ENCODE peak calls at places on chromosomes 13 and 19, in nine cellular contexts. G is AG04450, D is heart right ventricle, W is fibroblast of lung, N is OCI-LY7, Z is esophagus muscularis mucosa, T is thyroid gland, A is body of pancreas, H is neuronal stem cell. R is an unnamed sample.

GRCh38 chr19:40778865-40779284 is 828 bp downstream of the RAB4B start:
- DNase-seq in G (no peak), D (no peak), W (no peak), N (no peak), Z (no peak), T (no peak), A (no peak), H (no peak), R (no peak)

GRCh38 chr13:37065893-37066526 is 6.5 kb upstream of the SUPT20H start:
- DNase-seq in G (no peak), D (no peak), W (no peak), N (peak), Z (no peak), T (no peak), A (no peak), H (no peak), R (no peak)

GRCh38 chr13:39612023-39612637 is 9.1 kb upstream of the LHFPL6 start:
- DNase-seq in G (peak), D (peak), W (peak), N (peak), Z (no peak), T (peak), A (peak), H (peak), R (no peak)

GRCh38 chr19:55563261-55563690 is 17.4 kb downstream of the ZNF579 start:
- DNase-seq in G (no peak), D (peak), W (no peak), N (no peak), Z (no peak), T (no peak), A (peak), H (no peak), R (no peak)

GRCh38 chr19:17348700-17349099 is 11.3 kb downstream of the GTPBP3 start:
- DNase-seq in G (no peak), D (peak), W (peak), N (no peak), Z (no peak), T (peak), A (no peak), H (peak), R (peak)

GRCh38 chr13:90652036-90652435 is 695.5 kb upstream of the MIR17HG start:
- DNase-seq in G (no peak), D (no peak), W (no peak), N (no peak), Z (no peak), T (no peak), A (no peak), H (no peak), R (no peak)

GRCh38 chr13:25329706-25330105 is 28.3 kb downstream of the NUP58 start:
- DNase-seq in G (no peak), D (no peak), W (peak), N (no peak), Z (no peak), T (no peak), A (no peak), H (no peak), R (no peak)

GRCh38 chr13:28529836-28530235 is 34.9 kb upstream of the FLT1 start:
- DNase-seq in G (no peak), D (no peak), W (no peak), N (no peak), Z (no peak), T (no peak), A (no peak), H (no peak), R (no peak)

GRCh38 chr13:76715043-76715442 is 171.2 kb downstream of the KCTD12 start:
- DNase-seq in G (no peak), D (no peak), W (no peak), N (no peak), Z (no peak), T (no peak), A (no peak), H (no peak), R (no peak)

GRCh38 chr19:10544753-10545251 is 1.1 kb downstream of the ATG4D start:
- DNase-seq in G (no peak), D (no peak), W (no peak), N (peak), Z (no peak), T (peak), A (peak), H (no peak), R (no peak)

GRCh38 chr19:38149597-38149996 is 74.4 kb downstream of the DPF1 start:
- DNase-seq in G (no peak), D (no peak), W (no peak), N (peak), Z (no peak), T (no peak), A (no peak), H (no peak), R (no peak)

GRCh38 chr19:39497850-39498261 is 891 bp upstream of the DLL3 start:
- DNase-seq in G (no peak), D (no peak), W (peak), N (peak), Z (no peak), T (peak), A (no peak), H (peak), R (no peak)

GRCh38 chr13:110799246-110800236 is 86.0 kb downstream of the ING1 start:
- DNase-seq in G (peak), D (peak), W (peak), N (no peak), Z (no peak), T (no peak), A (peak), H (no peak), R (no peak)

GRCh38 chr19:1183543-1184172 is 9.6 kb upstream of the SBNO2 start:
- DNase-seq in G (no peak), D (no peak), W (no peak), N (no peak), Z (no peak), T (peak), A (peak), H (no peak), R (no peak)

GRCh38 chr19:11530432-11530831 is 1.5 kb upstream of the ECSIT start:
- DNase-seq in G (peak), D (peak), W (peak), N (peak), Z (no peak), T (peak), A (peak), H (no peak), R (peak)

GRCh38 chr19:29587518-29587986 is 18.5 kb upstream of the POP4 start:
- DNase-seq in G (no peak), D (no peak), W (no peak), N (no peak), Z (no peak), T (no peak), A (no peak), H (no peak), R (no peak)

GRCh38 chr19:4543856-4544647 is 4.2 kb upstream of the LRG1 start:
- DNase-seq in G (no peak), D (no peak), W (no peak), N (no peak), Z (no peak), T (no peak), A (no peak), H (no peak), R (no peak)

GRCh38 chr13:46559272-46559805 is 6.4 kb downstream of the LRCH1 start:
- DNase-seq in G (no peak), D (no peak), W (no peak), N (no peak), Z (no peak), T (no peak), A (no peak), H (no peak), R (no peak)

GRCh38 chr13:43686557-43686956 is 100.2 kb downstream of the ENOX1 start:
- DNase-seq in G (peak), D (peak), W (peak), N (no peak), Z (no peak), T (peak), A (peak), H (no peak), R (no peak)

GRCh38 chr19:4575267-4575793 is 15.8 kb upstream of the SEMA6B start:
- DNase-seq in G (peak), D (peak), W (peak), N (no peak), Z (no peak), T (peak), A (peak), H (no peak), R (no peak)

GRCh38 chr19:48152552-48152951 is 17.6 kb downstream of the LIG1 start:
- DNase-seq in G (peak), D (peak), W (peak), N (peak), Z (no peak), T (peak), A (peak), H (peak), R (peak)

GRCh38 chr13:77868717-77869116 is 49.9 kb downstream of the EDNRB start:
- DNase-seq in G (no peak), D (no peak), W (no peak), N (no peak), Z (no peak), T (no peak), A (no peak), H (no peak), R (no peak)

GRCh38 chr19:47100290-47100689 is 13.3 kb downstream of the ZC3H4 start:
- DNase-seq in G (no peak), D (no peak), W (no peak), N (no peak), Z (no peak), T (no peak), A (no peak), H (no peak), R (no peak)

GRCh38 chr19:47099576-47100050 is 14.0 kb downstream of the ZC3H4 start:
- DNase-seq in G (no peak), D (no peak), W (no peak), N (no peak), Z (no peak), T (no peak), A (no peak), H (no peak), R (no peak)

GRCh38 chr19:47104678-47105077 is 8.9 kb downstream of the ZC3H4 start:
- DNase-seq in G (no peak), D (no peak), W (no peak), N (no peak), Z (no peak), T (no peak), A (no peak), H (no peak), R (no peak)

GRCh38 chr19:47105874-47106273 is 7.7 kb downstream of the ZC3H4 start:
- DNase-seq in G (no peak), D (no peak), W (no peak), N (no peak), Z (no peak), T (no peak), A (no peak), H (no peak), R (no peak)

GRCh38 chr19:47102561-47103135 is 10.9 kb downstream of the ZC3H4 start:
- DNase-seq in G (no peak), D (no peak), W (no peak), N (no peak), Z (no peak), T (peak), A (no peak), H (no peak), R (no peak)
- H3K27ac ChIP-seq in G (no peak), D (peak), W (no peak), N (no peak), Z (no peak), T (peak), A (peak), H (no peak), R (no peak)

GRCh38 chr19:49328741-49329140 is 3.8 kb upstream of the SLC6A16 start:
- DNase-seq in G (no peak), D (no peak), W (no peak), N (no peak), Z (peak), T (peak), A (no peak), H (no peak), R (no peak)
- H3K27ac ChIP-seq in G (no peak), D (no peak), W (no peak), N (peak), Z (no peak), T (no peak), A (no peak), H (no peak), R (no peak)

DNA sequence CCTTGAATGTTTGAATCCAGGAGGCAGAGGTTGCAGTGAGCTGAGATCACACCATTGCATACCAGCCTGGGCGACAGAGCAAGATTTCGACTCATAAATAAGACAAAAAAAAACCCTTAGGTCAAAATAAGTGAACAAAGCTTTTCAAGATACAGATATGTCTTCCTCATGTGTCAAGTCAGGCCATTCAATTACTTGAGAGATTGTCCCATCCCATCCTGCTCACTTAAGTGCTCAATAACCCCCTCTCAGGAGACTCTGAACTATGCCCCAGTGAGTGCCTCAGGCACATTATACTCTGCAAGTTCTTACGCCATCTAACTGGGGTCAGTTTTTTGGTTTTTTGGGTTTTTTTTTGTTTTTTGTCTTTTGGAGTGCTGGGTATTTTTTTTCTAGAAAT is 2.6 kb downstream of the ZNF91 start:
- DNase-seq in G (no peak), D (no peak), W (no peak), N (no peak), Z (no peak), T (no peak), A (no peak), H (no peak), R (no peak)
- H3K27ac ChIP-seq in G (no peak), D (peak), W (no peak), N (no peak), Z (no peak), T (no peak), A (no peak), H (no peak), R (no peak)

GRCh38 chr19:8412783-8413592 is at the start of gene MARCHF2:
- DNase-seq in G (peak), D (peak), W (peak), N (peak), Z (peak), T (peak), A (peak), H (peak), R (peak)

DNA sequence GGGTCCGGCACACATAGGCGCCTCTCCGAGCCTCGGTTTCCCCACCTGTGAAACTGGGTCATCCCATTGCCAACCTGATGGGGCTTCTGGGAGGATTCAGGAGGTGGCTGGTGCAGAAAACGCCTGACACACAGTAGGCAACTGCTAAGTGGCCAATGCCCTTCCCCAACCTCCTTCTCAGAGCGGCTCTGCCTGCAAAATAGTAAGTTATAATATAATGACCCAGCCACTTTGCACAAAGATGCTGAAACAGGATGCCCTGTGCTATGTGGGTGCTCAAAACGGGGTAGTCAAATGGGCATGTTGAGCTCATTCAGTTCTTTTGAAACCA is 453 bp downstream of the MARCHF2 start:
- DNase-seq in G (no peak), D (no peak), W (no peak), N (peak), Z (no peak), T (no peak), A (no peak), H (no peak), R (no peak)
- H3K27ac ChIP-seq in G (no peak), D (peak), W (peak), N (no peak), Z (peak), T (no peak), A (peak), H (no peak), R (peak)

GRCh38 chr13:65155861-65156260 is 2074.3 kb downstream of the PCDH9 start:
- DNase-seq in G (no peak), D (no peak), W (no peak), N (no peak), Z (no peak), T (no peak), A (no peak), H (no peak), R (no peak)
- H3K27ac ChIP-seq in G (no peak), D (no peak), W (no peak), N (no peak), Z (no peak), T (no peak), A (no peak), H (no peak), R (no peak)

GRCh38 chr13:30396434-30397075 is 25.7 kb upstream of the UBE2L5 start:
- DNase-seq in G (no peak), D (no peak), W (no peak), N (no peak), Z (no peak), T (no peak), A (no peak), H (no peak), R (no peak)
- H3K27ac ChIP-seq in G (no peak), D (peak), W (no peak), N (peak), Z (peak), T (peak), A (peak), H (no peak), R (no peak)